ENCODE peak calls at places on chromosomes 7 and 10, in four cellular contexts. U is HepG2, T is H1, N is K562. E is an unnamed sample.

GRCh38 chr7:130985361-130985760 is 251.4 kb upstream of the KLF14 start:
- DNase-seq in U (no peak), T (no peak), N (no peak), E (no peak)

GRCh38 chr10:79905322-79906314 is 43.3 kb downstream of the SFTPD start:
- DNase-seq in N (no peak), T (no peak), U (no peak), E (no peak)

GRCh38 chr10:57628592-57629284 is 639.0 kb downstream of the IPMK start:
- DNase-seq in U (peak; percentile 59), T (no peak), N (no peak), E (no peak)

GRCh38 chr7:135930565-135931423 is 46.4 kb downstream of the MTPN start:
- DNase-seq in N (no peak), U (no peak), T (no peak), E (no peak)

GRCh38 chr7:66769833-66770512 is 29.4 kb downstream of the RABGEF1 start:
- DNase-seq in T (no peak), N (no peak), U (no peak), E (no peak)

GRCh38 chr7:69213882-69214281 is 384.4 kb upstream of the AUTS2 start:
- DNase-seq in N (no peak), U (no peak), T (no peak), E (no peak)

GRCh38 chr10:16967000-16967865 is 150.0 kb upstream of the RSU1 start:
- DNase-seq in U (no peak), N (no peak), T (no peak), E (no peak)

GRCh38 chr7:134289423-134289822 is 27.3 kb downstream of the SLC35B4 start:
- DNase-seq in T (no peak), U (no peak), N (no peak), E (no peak)

GRCh38 chr7:117132385-117133120 is 179.3 kb downstream of the ST7 start:
- DNase-seq in T (no peak), N (no peak), U (no peak), E (no peak)

GRCh38 chr7:28640026-28640425 is 227.7 kb downstream of the CREB5 start:
- DNase-seq in N (no peak), T (no peak), U (no peak), E (no peak)

GRCh38 chr10:32957341-32958084 is 517 bp downstream of the ITGB1 start:
- DNase-seq in U (no peak), N (peak; percentile 78), T (peak; percentile 73), E (no peak)

GRCh38 chr10:75253281-75254220 is 17.8 kb upstream of the COMTD1 start:
- DNase-seq in T (no peak), U (no peak), N (no peak), E (no peak)

GRCh38 chr10:89207801-89208551 is 859 bp upstream of the CH25H start:
- DNase-seq in U (no peak), N (no peak), T (peak; percentile 74), E (no peak)

GRCh38 chr7:30933124-30933893 is 21.7 kb downstream of the AQP1 start:
- DNase-seq in U (no peak), T (peak; percentile 66), N (no peak), E (no peak)

GRCh38 chr7:150942591-150943452 is 35.3 kb downstream of the KCNH2 start:
- DNase-seq in U (no peak), T (no peak), N (no peak), E (no peak)

GRCh38 chr10:100364735-100365391 is 17.8 kb downstream of the SCD start:
- DNase-seq in N (no peak), T (no peak), U (peak; percentile 72), E (no peak)

GRCh38 chr7:55144333-55144954 is 125.6 kb downstream of the EGFR start:
- DNase-seq in N (peak; percentile 40), U (no peak), T (peak; percentile 75), E (no peak)

GRCh38 chr7:112547916-112548315 is 67.1 kb downstream of the LSMEM1 start:
- DNase-seq in T (no peak), N (no peak), U (no peak), E (no peak)

GRCh38 chr7:1314908-1315450 is 82.3 kb downstream of the UNCX start:
- DNase-seq in T (no peak), N (no peak), U (no peak), E (no peak)

GRCh38 chr7:35576037-35576573 is 118.8 kb downstream of the HERPUD2 start:
- DNase-seq in T (no peak), U (no peak), N (no peak), E (no peak)

GRCh38 chr10:110352930-110353243 is 48.2 kb upstream of the SMNDC1 start:
- DNase-seq in U (no peak), T (no peak), N (no peak), E (no peak)

GRCh38 chr10:110353244-110354119 is 48.8 kb upstream of the SMNDC1 start:
- DNase-seq in U (no peak), N (peak; percentile 12), T (no peak), E (no peak)

GRCh38 chr10:110355181-110355831 is 50.6 kb upstream of the SMNDC1 start:
- DNase-seq in U (no peak), N (no peak), T (no peak), E (peak; percentile 58)

GRCh38 chr10:110355922-110356627 is 51.4 kb upstream of the SMNDC1 start:
- DNase-seq in T (no peak), U (no peak), N (no peak), E (no peak)

GRCh38 chr10:110354322-110354766 is 49.6 kb upstream of the SMNDC1 start:
- DNase-seq in T (peak; percentile 92), U (peak; percentile 41), N (peak; percentile 54), E (peak; percentile 58)
- H3K4me2 ChIP-seq in T (peak overlapping the region; percentile 49), U (no peak overlapping the region), N (no peak overlapping the region), E (peak overlapping the region; percentile 17)

GRCh38 chr10:71449026-71449425 is 52.3 kb downstream of the CDH23 start:
- DNase-seq in T (no peak), N (no peak), U (no peak), E (no peak)

GRCh38 chr10:71454347-71454746 is 57.6 kb downstream of the CDH23 start:
- DNase-seq in N (no peak), U (no peak), T (no peak), E (no peak)

GRCh38 chr10:71453186-71453585 is 56.5 kb downstream of the CDH23 start:
- DNase-seq in U (no peak), T (no peak), N (no peak), E (no peak)

GRCh38 chr10:71455035-71455434 is 58.3 kb downstream of the CDH23 start:
- DNase-seq in U (no peak), N (no peak), T (no peak), E (no peak)

DNA sequence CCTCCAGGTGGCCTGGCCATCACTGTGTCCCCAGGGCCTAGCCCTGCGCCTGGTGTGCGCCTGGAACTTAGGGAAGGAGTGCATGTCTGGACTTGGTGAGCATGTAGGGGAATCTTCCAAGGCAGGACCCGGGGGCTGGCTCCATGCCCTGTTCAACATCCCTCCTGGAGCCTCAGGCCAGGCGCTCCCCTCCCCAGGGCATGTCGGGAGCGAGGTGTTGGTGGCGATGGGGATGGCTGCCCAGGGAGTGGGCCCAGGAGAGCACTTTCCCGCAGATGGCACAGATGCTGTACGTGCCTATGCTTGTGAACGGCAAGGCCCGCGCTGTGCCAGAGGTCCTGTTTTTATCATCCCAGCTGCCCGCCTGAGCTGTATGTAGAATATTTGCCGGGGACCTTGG is 55.0 kb downstream of the CDH23 start:
- DNase-seq in N (no peak), T (no peak), U (no peak), E (no peak)
- TF ChIP-seq CBX5 in N (no peak), T (no peak), U (no peak), E (no peak)

DNA sequence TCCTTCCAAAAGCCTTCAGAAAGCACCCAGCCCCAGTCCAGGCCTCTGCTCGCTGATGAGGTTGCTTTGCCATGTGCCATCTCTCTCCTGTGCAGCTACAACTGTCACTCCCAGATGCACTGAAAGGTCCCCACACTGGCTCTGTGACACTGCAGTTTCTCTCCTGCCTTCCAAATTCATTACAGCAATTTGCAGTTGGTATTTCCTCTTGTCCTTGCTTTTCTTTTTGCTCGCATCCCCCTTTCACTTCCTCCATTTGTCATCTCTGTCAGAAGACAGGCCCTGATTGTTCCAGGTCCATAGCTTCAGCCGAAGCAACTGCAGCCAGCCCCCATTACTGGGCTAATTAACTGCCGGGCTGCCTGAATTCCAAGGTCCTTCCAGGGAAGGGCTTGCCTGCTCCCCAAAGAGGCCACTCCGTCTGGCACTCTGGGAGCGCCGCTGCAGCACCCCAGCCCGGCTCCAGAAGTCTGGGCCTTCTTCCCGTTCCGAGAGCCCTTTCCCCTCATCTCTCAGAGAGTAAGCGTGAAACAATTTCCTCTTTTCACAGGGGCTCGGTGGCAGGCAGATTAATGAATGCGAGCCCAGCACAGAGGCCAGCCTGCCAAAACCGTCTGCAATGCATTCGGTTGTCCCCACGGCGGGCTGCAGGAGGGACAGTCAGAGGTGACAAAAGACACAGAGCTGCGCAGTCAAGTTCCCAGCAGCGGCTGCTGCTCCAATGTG is 279.5 kb upstream of the HABP2 start:
- DNase-seq in T (no peak), N (no peak), U (no peak), E (no peak)
- H3K4me2 ChIP-seq in T (no peak overlapping the region), N (no peak overlapping the region), U (no peak overlapping the region), E (no peak overlapping the region)

DNA sequence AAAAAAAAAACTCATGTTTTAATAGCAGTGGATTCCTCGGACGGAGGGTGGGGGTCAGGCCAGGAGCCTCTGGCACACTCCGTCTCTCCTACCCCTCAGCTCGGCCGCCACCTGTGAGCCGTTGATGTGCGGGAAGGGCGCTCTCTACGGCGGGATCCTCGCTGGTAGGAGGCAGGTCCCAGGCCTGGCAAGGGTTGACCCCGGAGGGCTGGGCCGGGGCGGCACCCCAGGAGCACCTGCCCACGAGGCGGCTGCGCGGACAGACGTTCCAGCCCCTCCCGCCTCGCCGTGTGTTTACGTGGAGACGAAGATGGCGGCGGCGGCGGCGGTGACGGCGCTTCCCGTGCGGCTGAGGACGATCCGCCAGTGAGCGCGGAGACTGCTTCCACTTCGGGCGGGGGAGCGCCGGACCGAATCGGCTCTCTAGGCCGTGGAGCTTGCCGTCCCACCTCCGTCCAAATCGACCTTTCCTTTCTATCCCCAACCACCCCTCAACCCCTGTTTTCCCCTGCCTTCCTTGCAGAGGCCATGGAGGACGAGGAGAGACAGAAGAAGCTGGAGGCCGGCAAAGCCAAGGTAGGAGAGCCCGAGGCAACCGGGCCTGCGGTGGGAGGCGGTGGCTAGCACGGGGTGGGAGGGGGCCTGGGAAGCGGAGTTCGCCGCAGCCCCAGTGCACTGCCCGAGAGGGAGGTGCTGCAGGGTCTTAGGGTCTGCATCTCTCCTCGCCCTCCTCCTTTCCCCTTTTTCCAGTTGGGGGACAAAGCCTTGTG is at the start of gene AKAP9:
- DNase-seq in U (peak; percentile 77), T (peak; percentile 85), N (peak; percentile 91), E (peak; percentile 44)
- TF ChIP-seq CBX5 in U (no peak), T (no peak), N (no peak), E (no peak)

DNA sequence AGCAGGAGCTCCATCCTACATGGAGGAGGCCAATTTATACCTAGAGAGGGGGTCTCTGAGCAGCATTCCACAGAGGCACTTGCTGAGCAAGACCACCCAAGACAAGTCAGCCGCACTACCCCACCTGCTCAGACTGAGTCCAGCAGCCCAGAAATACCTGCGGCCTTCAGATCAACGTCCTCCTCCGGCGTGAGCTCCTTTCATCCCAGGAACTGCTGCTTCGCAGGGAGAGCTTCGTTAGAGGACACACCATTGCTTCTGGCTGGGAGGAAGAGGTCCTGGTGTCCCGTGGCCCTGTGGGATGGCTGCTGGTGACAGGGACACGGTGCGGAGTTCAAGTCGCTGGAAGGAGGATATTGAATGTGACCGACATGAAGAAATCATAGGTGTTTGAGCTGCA is 216.9 kb upstream of the PPP2R2D start:
- DNase-seq in N (no peak), T (no peak), U (no peak), E (no peak)
- H3K4me2 ChIP-seq in N (no peak overlapping the region), T (no peak overlapping the region), U (no peak overlapping the region), E (no peak overlapping the region)